ENCODE peak calls at places on chromosomes 13 and 19, in five cellular contexts. B is H9, Q is upper lobe of left lung, G is B cell, C is MCF 10A. O is an unnamed sample.

GRCh38 chr13:99956473-99957349 is 14.9 kb downstream of the ZIC5 start:
- DNase-seq in B (peak; percentile 56), Q (no peak), G (no peak), C (no peak), O (no peak)

GRCh38 chr13:97521726-97522125 is 87.8 kb downstream of the RAP2A start:
- DNase-seq in B (no peak), Q (no peak), G (no peak), C (no peak), O (no peak)

GRCh38 chr19:12195501-12195860 is 32.6 kb downstream of the ZNF136 start:
- DNase-seq in B (no peak), Q (no peak), G (no peak), C (no peak), O (no peak)

GRCh38 chr13:87851395-87851794 is 180.2 kb downstream of the SLITRK5 start:
- DNase-seq in B (no peak), Q (no peak), G (no peak), C (no peak), O (no peak)

GRCh38 chr19:31105761-31106160 is 243.5 kb downstream of the TSHZ3 start:
- DNase-seq in B (peak; percentile 41), Q (no peak), G (no peak), C (no peak), O (no peak)

GRCh38 chr13:99307648-99308339 is 595 bp upstream of the GPR183 start:
- DNase-seq in B (no peak), Q (peak; percentile 85), G (no peak), C (peak; percentile 38), O (no peak)

GRCh38 chr19:54232552-54232934 is 9.7 kb upstream of the LILRB3 start:
- DNase-seq in B (no peak), Q (no peak), G (no peak), C (peak; percentile 41), O (no peak)

GRCh38 chr19:42113641-42114348 is 18.5 kb downstream of the POU2F2 start:
- DNase-seq in B (peak; percentile 80), Q (no peak), G (peak; percentile 80), C (peak; percentile 97), O (no peak)

GRCh38 chr13:78806457-78806856 is 147.5 kb upstream of the OBI1 start:
- DNase-seq in B (no peak), Q (no peak), G (peak; percentile 0), C (peak; percentile 9), O (no peak)
- TF ChIP-seq CTCF in B (peak; percentile 66), Q (no peak), G (peak; percentile 32), C (no peak), O (peak; percentile 60)

GRCh38 chr19:18488838-18489626 is 32.8 kb downstream of the ELL start:
- DNase-seq in B (peak; percentile 78), Q (no peak), G (no peak), C (peak; percentile 33), O (no peak)
- TF ChIP-seq CTCF in B (peak; percentile 64), Q (peak; percentile 18), G (no peak), C (no peak), O (peak; percentile 56)

DNA sequence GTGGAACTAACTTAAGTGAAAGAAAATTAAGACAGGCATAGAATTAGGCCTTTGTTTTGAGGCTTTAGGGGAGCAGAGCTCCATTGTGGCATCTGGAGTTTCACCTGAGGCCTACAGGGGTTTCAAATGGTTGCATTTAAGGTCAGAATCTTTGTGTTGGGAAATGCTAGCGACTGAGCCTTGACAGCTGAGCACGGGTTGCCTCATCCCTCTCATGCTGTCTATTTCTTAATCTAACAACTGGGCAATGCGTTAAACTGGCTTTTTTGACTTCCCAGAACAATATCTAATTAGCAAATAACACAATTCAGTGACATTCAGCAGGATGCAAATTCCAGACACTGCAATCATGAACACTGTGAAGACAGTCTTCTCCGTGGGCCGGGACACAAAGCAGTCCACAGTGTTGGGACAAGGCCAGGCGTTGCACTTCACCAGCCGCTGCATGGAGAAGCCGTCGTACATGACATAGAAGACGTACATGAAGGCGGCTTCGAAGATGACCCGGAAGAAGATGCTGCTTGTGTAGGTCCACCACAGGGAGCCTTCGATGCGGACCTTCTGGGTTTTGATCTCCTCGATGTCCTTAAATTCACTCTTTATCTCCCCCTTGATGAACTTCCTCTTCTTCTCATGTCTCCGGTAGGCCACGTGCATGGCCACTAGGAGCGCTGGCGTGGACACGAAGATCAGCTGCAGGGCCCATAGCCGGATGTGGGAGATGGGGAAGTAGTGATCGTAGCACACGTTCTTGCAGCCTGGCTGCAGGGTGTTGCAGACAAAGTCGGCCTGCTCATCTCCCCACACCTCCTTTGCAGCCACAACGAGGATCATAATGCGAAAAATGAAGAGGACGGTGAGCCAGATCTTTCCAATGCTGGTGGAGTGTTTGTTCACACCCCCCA is 3.8 kb downstream of the GJB2 start:
- DNase-seq in B (peak; percentile 67), Q (peak; percentile 57), G (peak; percentile 22), C (no peak), O (no peak)
- TF ChIP-seq CTCF in B (peak; percentile 65), Q (no peak), G (no peak), C (no peak), O (peak; percentile 44)

GRCh38 chr13:67438465-67438864 is 208.3 kb upstream of the PCDH9 start:
- DNase-seq in B (no peak), Q (no peak), G (no peak), C (peak; percentile 30), O (no peak)
- TF ChIP-seq CTCF in B (peak; percentile 44), Q (no peak), G (no peak), C (peak; percentile 10), O (no peak)

GRCh38 chr13:96229356-96229755 is 139.4 kb downstream of the HS6ST3 start:
- DNase-seq in B (peak; percentile 43), Q (no peak), G (no peak), C (peak; percentile 60), O (no peak)
- TF ChIP-seq CTCF in B (peak; percentile 74), Q (no peak), G (peak; percentile 1), C (peak; percentile 47), O (peak; percentile 61)

GRCh38 chr19:2785244-2786000 is at the start of gene THOP1:
- DNase-seq in B (peak; percentile 99), Q (peak; percentile 99), G (peak; percentile 99), C (peak; percentile 100), O (peak; percentile 99)

GRCh38 chr19:2780284-2780683 is 2.8 kb downstream of the SGTA start:
- DNase-seq in B (no peak), Q (no peak), G (no peak), C (no peak), O (no peak)

GRCh38 chr19:2782357-2782935 is 627 bp downstream of the SGTA start:
- DNase-seq in B (no peak), Q (no peak), G (no peak), C (peak; percentile 16), O (no peak)

GRCh38 chr19:2783781-2784145 is 690 bp upstream of the SGTA start:
- DNase-seq in B (no peak), Q (no peak), G (no peak), C (no peak), O (no peak)

GRCh38 chr19:2782936-2783780 is at the start of gene SGTA:
- DNase-seq in B (peak; percentile 99), Q (peak; percentile 99), G (peak; percentile 97), C (peak; percentile 100), O (peak; percentile 97)
- TF ChIP-seq CTCF in B (peak; percentile 55), Q (peak; percentile 51), G (peak; percentile 59), C (peak; percentile 35), O (peak; percentile 64)

DNA sequence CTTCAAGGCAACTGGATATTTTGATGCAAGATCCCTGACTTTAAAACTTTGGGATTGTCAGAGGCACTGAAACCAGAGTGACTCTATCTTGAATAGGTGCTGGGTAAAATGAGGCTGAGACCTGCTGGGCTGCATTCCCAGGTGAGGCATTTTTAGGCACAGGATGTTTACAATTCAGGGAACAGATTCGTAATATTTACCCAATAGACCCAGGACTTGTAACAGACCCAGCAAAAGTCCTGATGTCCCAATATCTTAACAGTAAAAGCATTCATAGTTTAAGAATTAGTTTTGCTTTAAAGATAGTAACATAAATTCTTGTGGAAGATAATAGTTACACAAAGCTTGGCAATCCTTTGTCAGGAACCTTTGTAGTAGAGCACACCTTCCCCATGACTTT is 166.2 kb downstream of the FGF14 start:
- DNase-seq in B (no peak), Q (no peak), G (no peak), C (no peak), O (no peak)
- TF ChIP-seq CTCF in B (no peak), Q (no peak), G (no peak), C (no peak), O (no peak)

O was measured in type B pancreatic cell.